ENCODE peak calls at places on chromosomes 2 and 18, in eight cellular contexts. One of them, this sample, is unnamed.

GRCh38 chr2:141331127-141331526 is 799.7 kb downstream of the LRP1B start:
- DNase-seq in progenitor cell of endocrine pancreas: no peak
- DNase-seq in tibial artery: no peak
- DNase-seq in neural progenitor cell: no peak
- DNase-seq in PC-9: no peak
- DNase-seq in brain microvascular endothelial cell: peak
- DNase-seq in fibroblast of lung: peak
- DNase-seq in WTC11: no peak
- DNase-seq in this sample: no peak

GRCh38 chr2:50491541-50492114 is 540.3 kb downstream of the NRXN1 start:
- DNase-seq in progenitor cell of endocrine pancreas: no peak
- DNase-seq in tibial artery: no peak
- DNase-seq in neural progenitor cell: peak
- DNase-seq in PC-9: no peak
- DNase-seq in brain microvascular endothelial cell: peak
- DNase-seq in fibroblast of lung: peak
- DNase-seq in WTC11: peak
- DNase-seq in this sample: no peak

GRCh38 chr2:151651274-151651673 is 83.0 kb downstream of the NEB start:
- DNase-seq in progenitor cell of endocrine pancreas: no peak
- DNase-seq in tibial artery: no peak
- DNase-seq in neural progenitor cell: no peak
- DNase-seq in PC-9: no peak
- DNase-seq in brain microvascular endothelial cell: no peak
- DNase-seq in fibroblast of lung: no peak
- DNase-seq in WTC11: no peak
- DNase-seq in this sample: no peak

GRCh38 chr2:127658641-127659407 is 12.9 kb downstream of the GPR17 start:
- DNase-seq in progenitor cell of endocrine pancreas: no peak
- DNase-seq in tibial artery: peak
- DNase-seq in neural progenitor cell: no peak
- DNase-seq in PC-9: no peak
- DNase-seq in brain microvascular endothelial cell: no peak
- DNase-seq in fibroblast of lung: no peak
- DNase-seq in WTC11: no peak
- DNase-seq in this sample: no peak

GRCh38 chr18:23950644-23951043 is 63.9 kb upstream of the TTC39C start:
- DNase-seq in progenitor cell of endocrine pancreas: no peak
- DNase-seq in tibial artery: no peak
- DNase-seq in neural progenitor cell: peak
- DNase-seq in PC-9: no peak
- DNase-seq in brain microvascular endothelial cell: no peak
- DNase-seq in fibroblast of lung: no peak
- DNase-seq in WTC11: no peak
- DNase-seq in this sample: no peak

GRCh38 chr2:120287183-120288015 is 34.7 kb downstream of the RALB start:
- DNase-seq in progenitor cell of endocrine pancreas: no peak
- DNase-seq in tibial artery: no peak
- DNase-seq in neural progenitor cell: no peak
- DNase-seq in PC-9: peak
- DNase-seq in brain microvascular endothelial cell: peak
- DNase-seq in fibroblast of lung: peak
- DNase-seq in WTC11: no peak
- DNase-seq in this sample: no peak

GRCh38 chr2:19611491-19612332 is 253.3 kb upstream of the OSR1 start:
- DNase-seq in progenitor cell of endocrine pancreas: no peak
- DNase-seq in tibial artery: no peak
- DNase-seq in neural progenitor cell: no peak
- DNase-seq in PC-9: peak
- DNase-seq in brain microvascular endothelial cell: peak
- DNase-seq in fibroblast of lung: peak
- DNase-seq in WTC11: no peak
- DNase-seq in this sample: no peak

GRCh38 chr2:29518010-29518409 is 402.8 kb downstream of the CLIP4 start:
- DNase-seq in progenitor cell of endocrine pancreas: no peak
- DNase-seq in tibial artery: no peak
- DNase-seq in neural progenitor cell: no peak
- DNase-seq in PC-9: no peak
- DNase-seq in brain microvascular endothelial cell: peak
- DNase-seq in fibroblast of lung: peak
- DNase-seq in WTC11: no peak
- DNase-seq in this sample: no peak

GRCh38 chr2:181320638-181321037 is 136.5 kb upstream of the ITGA4 start:
- DNase-seq in progenitor cell of endocrine pancreas: no peak
- DNase-seq in tibial artery: no peak
- DNase-seq in neural progenitor cell: no peak
- DNase-seq in PC-9: no peak
- DNase-seq in brain microvascular endothelial cell: no peak
- DNase-seq in fibroblast of lung: no peak
- DNase-seq in WTC11: no peak
- DNase-seq in this sample: no peak

GRCh38 chr2:23492337-23492675 is 107.3 kb downstream of the KLHL29 start:
- DNase-seq in progenitor cell of endocrine pancreas: no peak
- DNase-seq in tibial artery: no peak
- DNase-seq in neural progenitor cell: no peak
- DNase-seq in PC-9: no peak
- DNase-seq in brain microvascular endothelial cell: no peak
- DNase-seq in fibroblast of lung: no peak
- DNase-seq in WTC11: no peak
- DNase-seq in this sample: no peak

GRCh38 chr2:128788636-128789220 is 470.1 kb upstream of the HS6ST1 start:
- DNase-seq in progenitor cell of endocrine pancreas: no peak
- DNase-seq in tibial artery: no peak
- DNase-seq in neural progenitor cell: no peak
- DNase-seq in PC-9: no peak
- DNase-seq in brain microvascular endothelial cell: no peak
- DNase-seq in fibroblast of lung: no peak
- DNase-seq in WTC11: no peak
- DNase-seq in this sample: no peak

GRCh38 chr2:60868589-60869273 is 12.6 kb upstream of the REL start:
- DNase-seq in progenitor cell of endocrine pancreas: no peak
- DNase-seq in tibial artery: no peak
- DNase-seq in neural progenitor cell: no peak
- DNase-seq in PC-9: no peak
- DNase-seq in brain microvascular endothelial cell: no peak
- DNase-seq in fibroblast of lung: no peak
- DNase-seq in WTC11: no peak
- DNase-seq in this sample: no peak

GRCh38 chr2:25853038-25853638 is 25.1 kb downstream of the ASXL2 start:
- DNase-seq in progenitor cell of endocrine pancreas: no peak
- DNase-seq in tibial artery: no peak
- DNase-seq in neural progenitor cell: no peak
- DNase-seq in PC-9: no peak
- DNase-seq in brain microvascular endothelial cell: no peak
- DNase-seq in fibroblast of lung: no peak
- DNase-seq in WTC11: no peak
- DNase-seq in this sample: no peak

GRCh38 chr2:88739985-88740600 is 48.6 kb downstream of the RPIA start:
- DNase-seq in progenitor cell of endocrine pancreas: peak
- DNase-seq in tibial artery: no peak
- DNase-seq in neural progenitor cell: peak
- DNase-seq in PC-9: peak
- DNase-seq in brain microvascular endothelial cell: peak
- DNase-seq in fibroblast of lung: peak
- DNase-seq in WTC11: peak
- DNase-seq in this sample: no peak

GRCh38 chr2:119914266-119914665 is 98.6 kb upstream of the EPB41L5 start:
- DNase-seq in progenitor cell of endocrine pancreas: no peak
- DNase-seq in tibial artery: no peak
- DNase-seq in neural progenitor cell: no peak
- DNase-seq in PC-9: no peak
- DNase-seq in brain microvascular endothelial cell: no peak
- DNase-seq in fibroblast of lung: no peak
- DNase-seq in WTC11: no peak
- DNase-seq in this sample: no peak

GRCh38 chr18:4636957-4637356 is 181.8 kb upstream of the DLGAP1 start:
- DNase-seq in progenitor cell of endocrine pancreas: no peak
- DNase-seq in tibial artery: no peak
- DNase-seq in neural progenitor cell: peak
- DNase-seq in PC-9: no peak
- DNase-seq in brain microvascular endothelial cell: no peak
- DNase-seq in fibroblast of lung: no peak
- DNase-seq in WTC11: no peak
- DNase-seq in this sample: no peak
- TF ChIP-seq CTCF in progenitor cell of endocrine pancreas: no peak
- TF ChIP-seq CTCF in tibial artery: no peak
- TF ChIP-seq CTCF in neural progenitor cell: no peak
- TF ChIP-seq CTCF in PC-9: no peak
- TF ChIP-seq CTCF in brain microvascular endothelial cell: no peak
- TF ChIP-seq CTCF in fibroblast of lung: no peak
- TF ChIP-seq CTCF in WTC11: no peak
- TF ChIP-seq CTCF in this sample: no peak

GRCh38 chr2:89845532-89845931 is 1154.1 kb downstream of the RPIA start:
- DNase-seq in progenitor cell of endocrine pancreas: no peak
- DNase-seq in tibial artery: peak
- DNase-seq in neural progenitor cell: no peak
- DNase-seq in PC-9: no peak
- DNase-seq in brain microvascular endothelial cell: no peak
- DNase-seq in fibroblast of lung: no peak
- DNase-seq in WTC11: no peak
- DNase-seq in this sample: no peak
- TF ChIP-seq CTCF in progenitor cell of endocrine pancreas: no peak
- TF ChIP-seq CTCF in tibial artery: no peak
- TF ChIP-seq CTCF in neural progenitor cell: no peak
- TF ChIP-seq CTCF in PC-9: no peak
- TF ChIP-seq CTCF in brain microvascular endothelial cell: no peak
- TF ChIP-seq CTCF in fibroblast of lung: no peak
- TF ChIP-seq CTCF in WTC11: no peak
- TF ChIP-seq CTCF in this sample: no peak

GRCh38 chr2:216717907-216718615 is 22.7 kb upstream of the IGFBP5 start:
- DNase-seq in progenitor cell of endocrine pancreas: no peak
- DNase-seq in tibial artery: no peak
- DNase-seq in neural progenitor cell: no peak
- DNase-seq in PC-9: no peak
- DNase-seq in brain microvascular endothelial cell: no peak
- DNase-seq in fibroblast of lung: no peak
- DNase-seq in WTC11: no peak
- DNase-seq in this sample: no peak
- TF ChIP-seq CTCF in progenitor cell of endocrine pancreas: no peak
- TF ChIP-seq CTCF in tibial artery: no peak
- TF ChIP-seq CTCF in neural progenitor cell: no peak
- TF ChIP-seq CTCF in PC-9: no peak
- TF ChIP-seq CTCF in brain microvascular endothelial cell: no peak
- TF ChIP-seq CTCF in fibroblast of lung: no peak
- TF ChIP-seq CTCF in WTC11: no peak
- TF ChIP-seq CTCF in this sample: no peak

GRCh38 chr2:158043181-158043948 is 58.3 kb upstream of the UPP2 start:
- DNase-seq in progenitor cell of endocrine pancreas: no peak
- DNase-seq in tibial artery: no peak
- DNase-seq in neural progenitor cell: no peak
- DNase-seq in PC-9: no peak
- DNase-seq in brain microvascular endothelial cell: no peak
- DNase-seq in fibroblast of lung: no peak
- DNase-seq in WTC11: no peak
- DNase-seq in this sample: no peak

GRCh38 chr2:158042666-158043065 is 59.0 kb upstream of the UPP2 start:
- DNase-seq in progenitor cell of endocrine pancreas: no peak
- DNase-seq in tibial artery: no peak
- DNase-seq in neural progenitor cell: no peak
- DNase-seq in PC-9: no peak
- DNase-seq in brain microvascular endothelial cell: no peak
- DNase-seq in fibroblast of lung: no peak
- DNase-seq in WTC11: no peak
- DNase-seq in this sample: no peak

GRCh38 chr2:158048327-158048726 is 53.3 kb upstream of the UPP2 start:
- DNase-seq in progenitor cell of endocrine pancreas: no peak
- DNase-seq in tibial artery: no peak
- DNase-seq in neural progenitor cell: no peak
- DNase-seq in PC-9: no peak
- DNase-seq in brain microvascular endothelial cell: no peak
- DNase-seq in fibroblast of lung: no peak
- DNase-seq in WTC11: no peak
- DNase-seq in this sample: no peak

GRCh38 chr2:158047156-158047611 is 54.5 kb upstream of the UPP2 start:
- DNase-seq in progenitor cell of endocrine pancreas: no peak
- DNase-seq in tibial artery: no peak
- DNase-seq in neural progenitor cell: no peak
- DNase-seq in PC-9: no peak
- DNase-seq in brain microvascular endothelial cell: no peak
- DNase-seq in fibroblast of lung: no peak
- DNase-seq in WTC11: no peak
- DNase-seq in this sample: no peak

DNA sequence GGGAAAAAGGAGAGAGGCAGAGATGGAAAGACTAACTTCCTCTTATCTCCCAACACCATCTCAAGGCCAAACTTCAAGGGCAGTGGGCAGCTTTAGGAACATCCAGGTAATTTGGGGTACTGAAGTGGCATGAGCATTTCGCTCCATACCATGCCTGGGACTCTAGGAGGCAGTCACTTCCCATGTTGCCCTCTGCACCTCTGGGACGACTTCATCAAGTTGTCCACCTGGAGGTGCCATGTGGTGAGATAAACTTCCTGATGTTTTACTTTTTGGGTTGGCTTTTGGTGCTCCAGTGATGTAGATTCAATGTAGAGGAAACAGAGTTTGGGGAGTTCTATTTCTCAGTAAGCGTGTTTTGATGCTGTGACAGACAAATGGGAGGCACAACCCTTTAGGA is 56.3 kb upstream of the UPP2 start:
- DNase-seq in progenitor cell of endocrine pancreas: no peak
- DNase-seq in tibial artery: no peak
- DNase-seq in neural progenitor cell: peak
- DNase-seq in PC-9: no peak
- DNase-seq in brain microvascular endothelial cell: no peak
- DNase-seq in fibroblast of lung: no peak
- DNase-seq in WTC11: peak
- DNase-seq in this sample: no peak
- TF ChIP-seq CTCF in progenitor cell of endocrine pancreas: no peak
- TF ChIP-seq CTCF in tibial artery: no peak
- TF ChIP-seq CTCF in neural progenitor cell: peak
- TF ChIP-seq CTCF in PC-9: no peak
- TF ChIP-seq CTCF in brain microvascular endothelial cell: peak
- TF ChIP-seq CTCF in fibroblast of lung: no peak
- TF ChIP-seq CTCF in WTC11: no peak
- TF ChIP-seq CTCF in this sample: peak

GRCh38 chr2:108960006-108960405 is 29.0 kb downstream of the EDAR start:
- DNase-seq in progenitor cell of endocrine pancreas: no peak
- DNase-seq in tibial artery: peak
- DNase-seq in neural progenitor cell: no peak
- DNase-seq in PC-9: no peak
- DNase-seq in brain microvascular endothelial cell: no peak
- DNase-seq in fibroblast of lung: no peak
- DNase-seq in WTC11: no peak
- DNase-seq in this sample: no peak
- TF ChIP-seq CTCF in progenitor cell of endocrine pancreas: peak
- TF ChIP-seq CTCF in tibial artery: no peak
- TF ChIP-seq CTCF in neural progenitor cell: peak
- TF ChIP-seq CTCF in PC-9: no peak
- TF ChIP-seq CTCF in brain microvascular endothelial cell: peak
- TF ChIP-seq CTCF in fibroblast of lung: peak
- TF ChIP-seq CTCF in WTC11: no peak
- TF ChIP-seq CTCF in this sample: no peak

DNA sequence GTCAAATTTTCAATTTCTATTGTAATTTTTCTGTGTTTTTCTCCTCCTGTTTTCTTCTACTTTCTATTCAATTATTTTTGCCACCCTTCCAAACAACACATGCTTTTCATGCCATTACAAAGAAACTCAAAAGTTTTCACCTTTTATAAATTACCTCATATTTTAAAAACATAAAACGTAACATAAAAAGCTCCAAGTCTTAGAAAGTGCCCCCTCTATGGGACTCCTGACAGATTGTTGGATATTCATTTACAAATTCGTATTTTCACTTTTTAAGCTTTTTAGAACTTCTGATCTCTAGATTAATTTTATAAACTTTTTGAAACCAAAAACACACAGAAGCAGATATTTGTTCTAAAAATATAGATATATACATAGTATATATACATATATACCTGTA is 1.6 kb downstream of the COL5A2 start:
- DNase-seq in progenitor cell of endocrine pancreas: no peak
- DNase-seq in tibial artery: no peak
- DNase-seq in neural progenitor cell: no peak
- DNase-seq in PC-9: no peak
- DNase-seq in brain microvascular endothelial cell: no peak
- DNase-seq in fibroblast of lung: peak
- DNase-seq in WTC11: no peak
- DNase-seq in this sample: no peak
- TF ChIP-seq CTCF in progenitor cell of endocrine pancreas: peak
- TF ChIP-seq CTCF in tibial artery: peak
- TF ChIP-seq CTCF in neural progenitor cell: peak
- TF ChIP-seq CTCF in PC-9: peak
- TF ChIP-seq CTCF in brain microvascular endothelial cell: peak
- TF ChIP-seq CTCF in fibroblast of lung: peak
- TF ChIP-seq CTCF in WTC11: no peak
- TF ChIP-seq CTCF in this sample: no peak

This sample was measured in D721Med.